ENCODE peak calls at places on chromosome 3, in five cellular contexts. One of them, this sample, is unnamed.

GRCh38 chr3:164812042-164812441 is 266.3 kb downstream of the SI start:
- DNase-seq in astrocyte: no peak
- DNase-seq in AG10803: no peak
- DNase-seq in H1: no peak
- DNase-seq in mesothelial cell of epicardium: no peak
- DNase-seq in this sample: no peak

GRCh38 chr3:171056528-171056927 is 30.0 kb upstream of the SLC2A2 start:
- DNase-seq in AG10803: peak; percentile 12
- DNase-seq in astrocyte: peak; percentile 74
- DNase-seq in H1: no peak
- DNase-seq in mesothelial cell of epicardium: no peak
- DNase-seq in this sample: no peak

GRCh38 chr3:33426630-33427341 is 13.4 kb downstream of the UBP1 start:
- DNase-seq in astrocyte: no peak
- DNase-seq in H1: no peak
- DNase-seq in AG10803: no peak
- DNase-seq in mesothelial cell of epicardium: no peak
- DNase-seq in this sample: no peak

GRCh38 chr3:100264242-100264641 is 3.5 kb downstream of the TBC1D23 start:
- DNase-seq in H1: no peak
- DNase-seq in astrocyte: no peak
- DNase-seq in mesothelial cell of epicardium: no peak
- DNase-seq in AG10803: no peak
- DNase-seq in this sample: no peak

GRCh38 chr3:40780341-40780800 is 255.6 kb downstream of the ZNF621 start:
- DNase-seq in H1: no peak
- DNase-seq in mesothelial cell of epicardium: no peak
- DNase-seq in astrocyte: no peak
- DNase-seq in AG10803: peak; percentile 19
- DNase-seq in this sample: no peak

GRCh38 chr3:187975571-187976360 is 178.2 kb upstream of the LPP start:
- DNase-seq in astrocyte: no peak
- DNase-seq in AG10803: peak; percentile 42
- DNase-seq in H1: no peak
- DNase-seq in mesothelial cell of epicardium: no peak
- DNase-seq in this sample: peak; percentile 39

GRCh38 chr3:114363554-114364202 is 69.8 kb downstream of the TIGIT start:
- DNase-seq in AG10803: peak; percentile 83
- DNase-seq in mesothelial cell of epicardium: no peak
- DNase-seq in H1: no peak
- DNase-seq in astrocyte: peak; percentile 84
- DNase-seq in this sample: no peak

GRCh38 chr3:108897883-108898282 is 55.8 kb downstream of the GUCA1C start:
- DNase-seq in H1: no peak
- DNase-seq in mesothelial cell of epicardium: no peak
- DNase-seq in astrocyte: no peak
- DNase-seq in AG10803: no peak
- DNase-seq in this sample: no peak

GRCh38 chr3:26484140-26484539 is 138.4 kb upstream of the LRRC3B start:
- DNase-seq in mesothelial cell of epicardium: no peak
- DNase-seq in H1: peak; percentile 54
- DNase-seq in AG10803: no peak
- DNase-seq in astrocyte: no peak
- DNase-seq in this sample: no peak

GRCh38 chr3:49609314-49609713 is 55.0 kb downstream of the BSN start:
- DNase-seq in astrocyte: no peak
- DNase-seq in mesothelial cell of epicardium: no peak
- DNase-seq in H1: no peak
- DNase-seq in AG10803: no peak
- DNase-seq in this sample: no peak

GRCh38 chr3:29764603-29765254 is 483.9 kb downstream of the RBMS3 start:
- DNase-seq in astrocyte: peak; percentile 72
- DNase-seq in mesothelial cell of epicardium: no peak
- DNase-seq in H1: no peak
- DNase-seq in AG10803: peak; percentile 87
- DNase-seq in this sample: no peak

GRCh38 chr3:149886957-149887356 is 73.9 kb downstream of the RNF13 start:
- DNase-seq in astrocyte: no peak
- DNase-seq in H1: no peak
- DNase-seq in AG10803: no peak
- DNase-seq in mesothelial cell of epicardium: no peak
- DNase-seq in this sample: no peak

GRCh38 chr3:54706783-54707182 is 221.1 kb downstream of the LRTM1 start:
- DNase-seq in AG10803: no peak
- DNase-seq in mesothelial cell of epicardium: no peak
- DNase-seq in astrocyte: no peak
- DNase-seq in H1: no peak
- DNase-seq in this sample: no peak

GRCh38 chr3:53023072-53023823 is 22.6 kb downstream of the SFMBT1 start:
- DNase-seq in AG10803: peak; percentile 8
- DNase-seq in H1: no peak
- DNase-seq in astrocyte: no peak
- DNase-seq in mesothelial cell of epicardium: no peak
- DNase-seq in this sample: no peak

GRCh38 chr3:114519415-114519814 is 225.6 kb downstream of the TIGIT start:
- DNase-seq in astrocyte: peak; percentile 73
- DNase-seq in H1: no peak
- DNase-seq in mesothelial cell of epicardium: no peak
- DNase-seq in AG10803: peak; percentile 74
- DNase-seq in this sample: no peak

GRCh38 chr3:175489406-175489805 is 630.3 kb downstream of the NAALADL2 start:
- DNase-seq in mesothelial cell of epicardium: no peak
- DNase-seq in H1: no peak
- DNase-seq in astrocyte: no peak
- DNase-seq in AG10803: no peak
- DNase-seq in this sample: no peak

GRCh38 chr3:158718490-158719170 is 13.6 kb downstream of the RARRES1 start:
- DNase-seq in H1: no peak
- DNase-seq in astrocyte: peak; percentile 98
- DNase-seq in AG10803: peak; percentile 88
- DNase-seq in mesothelial cell of epicardium: no peak
- DNase-seq in this sample: no peak

GRCh38 chr3:127637546-127637945 is 8.6 kb downstream of the PODXL2 start:
- DNase-seq in mesothelial cell of epicardium: no peak
- DNase-seq in astrocyte: no peak
- DNase-seq in H1: no peak
- DNase-seq in AG10803: peak; percentile 24
- DNase-seq in this sample: peak; percentile 60

GRCh38 chr3:99013077-99013476 is 111.6 kb upstream of the DCBLD2 start:
- DNase-seq in AG10803: no peak
- DNase-seq in mesothelial cell of epicardium: no peak
- DNase-seq in H1: no peak
- DNase-seq in astrocyte: no peak
- DNase-seq in this sample: no peak

GRCh38 chr3:160981217-160981938 is 123.8 kb downstream of the B3GALNT1 start:
- DNase-seq in astrocyte: peak; percentile 8
- DNase-seq in H1: no peak
- DNase-seq in AG10803: peak; percentile 3
- DNase-seq in mesothelial cell of epicardium: no peak
- DNase-seq in this sample: peak; percentile 73

GRCh38 chr3:100556656-100557310 is 52.6 kb upstream of the ADGRG7 start:
- DNase-seq in AG10803: peak; percentile 69
- DNase-seq in H1: no peak
- DNase-seq in astrocyte: peak; percentile 57
- DNase-seq in mesothelial cell of epicardium: no peak
- DNase-seq in this sample: no peak

GRCh38 chr3:4504340-4505261 is 11.5 kb downstream of the ITPR1 start:
- DNase-seq in H1: no peak
- DNase-seq in AG10803: no peak
- DNase-seq in astrocyte: no peak
- DNase-seq in mesothelial cell of epicardium: no peak
- DNase-seq in this sample: peak; percentile 45

GRCh38 chr3:10357592-10358308 is 36.8 kb upstream of the SEC13 start:
- DNase-seq in H1: no peak
- DNase-seq in mesothelial cell of epicardium: no peak
- DNase-seq in AG10803: peak; percentile 93
- DNase-seq in astrocyte: peak; percentile 83
- DNase-seq in this sample: no peak

GRCh38 chr3:170585937-170586310 is at the start of gene SLC7A14:
- DNase-seq in astrocyte: no peak
- DNase-seq in H1: peak; percentile 69
- DNase-seq in AG10803: no peak
- DNase-seq in mesothelial cell of epicardium: no peak
- DNase-seq in this sample: no peak

GRCh38 chr3:26280517-26280916 is 342.1 kb upstream of the LRRC3B start:
- DNase-seq in AG10803: no peak
- DNase-seq in astrocyte: no peak
- DNase-seq in mesothelial cell of epicardium: no peak
- DNase-seq in H1: no peak
- DNase-seq in this sample: no peak

DNA sequence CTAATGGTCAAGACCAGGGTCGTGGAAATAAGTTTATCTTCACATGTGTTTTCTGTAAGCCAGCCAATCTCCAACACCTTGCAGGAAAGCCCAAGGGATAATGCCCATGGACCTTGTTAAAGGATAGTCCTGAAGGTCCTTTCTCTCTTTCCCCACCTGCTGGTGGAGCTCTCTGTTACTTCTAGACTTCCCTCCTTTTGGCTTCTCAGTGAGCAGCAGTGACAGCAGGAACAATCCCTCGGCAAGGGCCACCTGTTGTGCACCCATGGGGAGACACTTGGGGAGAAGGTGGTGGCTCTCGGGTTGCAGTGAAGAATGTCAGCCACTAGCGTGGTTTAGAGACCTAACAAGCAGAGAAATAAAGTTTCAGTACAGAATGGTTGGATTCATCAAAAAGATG is 84.0 kb upstream of the OSBPL11 start:
- DNase-seq in astrocyte: no peak
- DNase-seq in AG10803: no peak
- DNase-seq in mesothelial cell of epicardium: no peak
- DNase-seq in H1: no peak
- DNase-seq in this sample: no peak
- TF ChIP-seq CTCF in astrocyte: no peak
- TF ChIP-seq CTCF in AG10803: no peak
- TF ChIP-seq CTCF in mesothelial cell of epicardium: no peak
- TF ChIP-seq CTCF in H1: peak; percentile 18
- TF ChIP-seq CTCF in this sample: no peak

GRCh38 chr3:194569252-194569651 is 64.0 kb downstream of the TMEM44 start:
- DNase-seq in mesothelial cell of epicardium: no peak
- DNase-seq in AG10803: no peak
- DNase-seq in astrocyte: no peak
- DNase-seq in H1: no peak
- DNase-seq in this sample: no peak

GRCh38 chr3:194570184-194570583 is 63.0 kb downstream of the TMEM44 start:
- DNase-seq in astrocyte: no peak
- DNase-seq in H1: no peak
- DNase-seq in mesothelial cell of epicardium: no peak
- DNase-seq in AG10803: peak; percentile 32
- DNase-seq in this sample: no peak

GRCh38 chr3:194561306-194561974 is 71.8 kb downstream of the TMEM44 start:
- DNase-seq in mesothelial cell of epicardium: no peak
- DNase-seq in H1: no peak
- DNase-seq in AG10803: peak; percentile 60
- DNase-seq in astrocyte: peak; percentile 94
- DNase-seq in this sample: no peak

GRCh38 chr3:194562986-194563385 is 70.2 kb downstream of the TMEM44 start:
- DNase-seq in H1: no peak
- DNase-seq in mesothelial cell of epicardium: no peak
- DNase-seq in astrocyte: no peak
- DNase-seq in AG10803: no peak
- DNase-seq in this sample: no peak

GRCh38 chr3:194565597-194566190 is 67.5 kb downstream of the TMEM44 start:
- DNase-seq in astrocyte: peak; percentile 82
- DNase-seq in H1: no peak
- DNase-seq in mesothelial cell of epicardium: no peak
- DNase-seq in AG10803: peak; percentile 92
- DNase-seq in this sample: no peak
- TF ChIP-seq CTCF in astrocyte: no peak
- TF ChIP-seq CTCF in H1: no peak
- TF ChIP-seq CTCF in mesothelial cell of epicardium: no peak
- TF ChIP-seq CTCF in AG10803: no peak
- TF ChIP-seq CTCF in this sample: no peak

GRCh38 chr3:37173806-37174205 is 576 bp downstream of the LRRFIP2 start:
- DNase-seq in H1: no peak
- DNase-seq in AG10803: no peak
- DNase-seq in astrocyte: no peak
- DNase-seq in mesothelial cell of epicardium: no peak
- DNase-seq in this sample: no peak

GRCh38 chr3:37171144-37171543 is 3.2 kb downstream of the LRRFIP2 start:
- DNase-seq in astrocyte: no peak
- DNase-seq in mesothelial cell of epicardium: no peak
- DNase-seq in H1: no peak
- DNase-seq in AG10803: no peak
- DNase-seq in this sample: no peak

GRCh38 chr3:37170513-37170912 is 3.9 kb downstream of the LRRFIP2 start:
- DNase-seq in astrocyte: no peak
- DNase-seq in mesothelial cell of epicardium: no peak
- DNase-seq in H1: no peak
- DNase-seq in AG10803: no peak
- DNase-seq in this sample: no peak

GRCh38 chr3:37170097-37170496 is 4.3 kb downstream of the LRRFIP2 start:
- DNase-seq in mesothelial cell of epicardium: no peak
- DNase-seq in H1: no peak
- DNase-seq in astrocyte: no peak
- DNase-seq in AG10803: no peak
- DNase-seq in this sample: no peak

DNA sequence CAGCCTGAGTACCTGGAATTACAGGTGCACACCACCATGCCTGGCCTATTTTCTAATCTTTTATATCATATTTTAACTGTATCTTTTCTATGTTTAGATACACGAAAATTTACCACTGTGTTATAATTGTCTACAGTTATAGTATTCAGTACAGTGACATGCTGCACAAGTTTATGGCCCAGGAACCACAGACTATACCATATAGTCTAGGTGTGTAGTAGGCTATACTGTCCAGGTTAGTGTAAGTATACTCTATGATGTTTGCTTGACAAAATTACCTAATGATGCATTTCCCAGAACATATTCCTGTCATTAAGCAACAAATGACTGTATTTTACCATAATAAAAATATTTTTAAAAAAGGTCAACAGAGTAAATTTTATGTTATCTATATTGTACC is 5.5 kb downstream of the LRRFIP2 start:
- DNase-seq in AG10803: no peak
- DNase-seq in mesothelial cell of epicardium: no peak
- DNase-seq in H1: no peak
- DNase-seq in astrocyte: no peak
- DNase-seq in this sample: no peak
- TF ChIP-seq CTCF in AG10803: no peak
- TF ChIP-seq CTCF in mesothelial cell of epicardium: no peak
- TF ChIP-seq CTCF in H1: no peak
- TF ChIP-seq CTCF in astrocyte: no peak
- TF ChIP-seq CTCF in this sample: no peak

GRCh38 chr3:65344444-65344843 is 656.6 kb upstream of the ADAMTS9 start:
- DNase-seq in mesothelial cell of epicardium: no peak
- DNase-seq in H1: no peak
- DNase-seq in astrocyte: no peak
- DNase-seq in AG10803: no peak
- DNase-seq in this sample: no peak

GRCh38 chr3:65344846-65345245 is 657.0 kb upstream of the ADAMTS9 start:
- DNase-seq in H1: no peak
- DNase-seq in AG10803: no peak
- DNase-seq in mesothelial cell of epicardium: no peak
- DNase-seq in astrocyte: no peak
- DNase-seq in this sample: no peak

GRCh38 chr3:65343031-65343430 is 655.2 kb upstream of the ADAMTS9 start:
- DNase-seq in astrocyte: no peak
- DNase-seq in AG10803: no peak
- DNase-seq in mesothelial cell of epicardium: no peak
- DNase-seq in H1: no peak
- DNase-seq in this sample: no peak

GRCh38 chr3:65343736-65344135 is 655.9 kb upstream of the ADAMTS9 start:
- DNase-seq in mesothelial cell of epicardium: no peak
- DNase-seq in AG10803: no peak
- DNase-seq in H1: no peak
- DNase-seq in astrocyte: no peak
- DNase-seq in this sample: no peak

GRCh38 chr3:65342084-65342683 is 654.4 kb upstream of the ADAMTS9 start:
- DNase-seq in astrocyte: no peak
- DNase-seq in AG10803: peak; percentile 22
- DNase-seq in mesothelial cell of epicardium: peak; percentile 23
- DNase-seq in H1: peak; percentile 89
- DNase-seq in this sample: peak; percentile 46
- TF ChIP-seq CTCF in astrocyte: peak; percentile 55
- TF ChIP-seq CTCF in AG10803: peak; percentile 55
- TF ChIP-seq CTCF in mesothelial cell of epicardium: peak; percentile 64
- TF ChIP-seq CTCF in H1: peak; percentile 97
- TF ChIP-seq CTCF in this sample: peak; percentile 42